ENCODE peak calls at places on chromosomes 11 and 22, in four cellular contexts. V is activated T-helper 1 cell treated with anti-CD3 and anti-CD28 coated beads, Interleukin-2, amount 50 U/mL, for 16 hours; B is skeletal muscle cell; W is HuH-7.5. H is an unnamed sample.

GRCh38 chr11:72755794-72756285 is 3.6 kb upstream of the ARAP1 start:
- DNase-seq in V (no peak), B (no peak), W (no peak), H (no peak)

GRCh38 chr11:13215157-13215556 is 62.4 kb upstream of the BMAL1 start:
- DNase-seq in V (no peak), B (peak; percentile 56), W (no peak), H (no peak)

GRCh38 chr11:63769044-63769718 is 606 bp upstream of the ZFTA start:
- DNase-seq in V (peak; percentile 10), B (no peak), W (peak; percentile 43), H (peak; percentile 71)

GRCh38 chr11:1388763-1389102 is 1.0 kb upstream of the BRSK2 start:
- DNase-seq in V (no peak), B (no peak), W (no peak), H (no peak)

GRCh38 chr11:118633979-118634378 is 26.6 kb downstream of the PHLDB1 start:
- DNase-seq in V (no peak), B (no peak), W (no peak), H (no peak)

GRCh38 chr11:70158201-70158600 is 44.9 kb upstream of the FADD start:
- DNase-seq in V (no peak), B (no peak), W (peak; percentile 81), H (no peak)

GRCh38 chr11:76234704-76235232 is 28.5 kb upstream of the WNT11 start:
- DNase-seq in V (peak; percentile 9), B (no peak), W (no peak), H (peak; percentile 81)

GRCh38 chr11:14974021-14974698 is 2.0 kb upstream of the CALCA start:
- DNase-seq in V (no peak), B (no peak), W (peak; percentile 20), H (no peak)

GRCh38 chr11:28834877-28835276 is 726.7 kb downstream of the METTL15 start:
- DNase-seq in V (no peak), B (peak; percentile 75), W (no peak), H (no peak)

GRCh38 chr11:17790453-17790852 is 55.9 kb downstream of the KCNC1 start:
- DNase-seq in V (no peak), B (peak; percentile 70), W (no peak), H (no peak)

GRCh38 chr11:94175545-94175944 is 46.9 kb downstream of the PANX1 start:
- DNase-seq in V (no peak), B (peak; percentile 76), W (no peak), H (no peak)

GRCh38 chr11:83159901-83160865 is 3.3 kb downstream of the PCF11 start:
- DNase-seq in V (no peak), B (no peak), W (no peak), H (no peak)

GRCh38 chr22:50627452-50627913 is 469 bp downstream of the ARSA start:
- DNase-seq in V (no peak), B (no peak), W (peak; percentile 29), H (no peak)

GRCh38 chr11:2389344-2390026 is 11.1 kb upstream of the TSSC4 start:
- DNase-seq in V (no peak), B (no peak), W (no peak), H (no peak)

GRCh38 chr22:29758068-29758622 is 8.7 kb downstream of the ZMAT5 start:
- DNase-seq in V (no peak), B (no peak), W (no peak), H (no peak)

GRCh38 chr11:63508009-63508408 is 2.1 kb downstream of the LGALS12 start:
- DNase-seq in V (no peak), B (no peak), W (peak; percentile 94), H (no peak)

GRCh38 chr11:88152381-88152780 is 22.9 kb downstream of the RAB38 start:
- DNase-seq in V (no peak), B (no peak), W (no peak), H (no peak)

GRCh38 chr11:473975-474785 is 24.1 kb downstream of the PTDSS2 start:
- DNase-seq in V (no peak), B (no peak), W (no peak), H (no peak)

GRCh38 chr11:43868852-43869567 is 11.6 kb upstream of the ALKBH3 start:
- DNase-seq in V (peak; percentile 5), B (peak; percentile 72), W (no peak), H (no peak)

GRCh38 chr22:30212363-30212995 is 34.1 kb downstream of the LIF start:
- DNase-seq in V (no peak), B (peak; percentile 75), W (peak; percentile 72), H (peak; percentile 79)

GRCh38 chr11:82682003-82682751 is 51.5 kb downstream of the FAM181B start:
- DNase-seq in V (no peak), B (peak; percentile 26), W (peak; percentile 12), H (no peak)

GRCh38 chr11:429931-430456 is 11.8 kb downstream of the ANO9 start:
- DNase-seq in V (no peak), B (no peak), W (no peak), H (no peak)

GRCh38 chr11:29318134-29318845 is 698.5 kb downstream of the KCNA4 start:
- DNase-seq in V (no peak), B (no peak), W (no peak), H (no peak)

GRCh38 chr22:21815357-21815756 is 52.1 kb downstream of the MAPK1 start:
- DNase-seq in V (no peak), B (no peak), W (no peak), H (no peak)

GRCh38 chr11:134119094-134119493 is 50.2 kb downstream of the JAM3 start:
- DNase-seq in V (no peak), B (peak; percentile 56), W (no peak), H (no peak)

GRCh38 chr11:105144887-105145286 is 5.3 kb upstream of the CARD18 start:
- DNase-seq in V (no peak), B (peak; percentile 40), W (no peak), H (no peak)

GRCh38 chr11:104728927-104729326 is 169.3 kb downstream of the CASP12 start:
- DNase-seq in V (no peak), B (no peak), W (no peak), H (no peak)

H was measured in tibial artery.